ENCODE peak calls at places on chromosome 12, in four cellular contexts. S, B, L and G are unnamed samples.

GRCh38 chr12:44875417-44875953 is 630 bp downstream of the NELL2 start:
- DNase-seq in S (no peak), B (no peak), L (no peak), G (no peak)

GRCh38 chr12:27843714-27844245 is 63.7 kb upstream of the MANSC4 start:
- DNase-seq in B (no peak), L (no peak), S (no peak), G (no peak)

GRCh38 chr12:93664573-93665138 is 12.5 kb upstream of the CRADD start:
- DNase-seq in L (no peak), B (peak), S (no peak), G (no peak)

GRCh38 chr12:50055831-50056628 is 1.4 kb upstream of the ASIC1 start:
- DNase-seq in B (no peak), L (peak), S (peak), G (no peak)

GRCh38 chr12:94677778-94678177 is 27.4 kb upstream of the TMCC3 start:
- DNase-seq in B (no peak), L (peak), S (no peak), G (peak)

GRCh38 chr12:49098035-49098451 is 3.4 kb upstream of the DHH start:
- DNase-seq in B (no peak), L (no peak), S (peak), G (no peak)

GRCh38 chr12:107684029-107684790 is 1.4 kb upstream of the PWP1 start:
- DNase-seq in L (no peak), S (no peak), B (no peak), G (no peak)

GRCh38 chr12:117013726-117014125 is 85.5 kb downstream of the TESC start:
- DNase-seq in L (no peak), S (no peak), B (no peak), G (no peak)

GRCh38 chr12:114841557-114842251 is 157.7 kb upstream of the TBX3 start:
- DNase-seq in S (no peak), L (peak), B (no peak), G (no peak)

GRCh38 chr12:67752226-67752732 is 103.7 kb downstream of the DYRK2 start:
- DNase-seq in S (no peak), B (no peak), L (no peak), G (no peak)

GRCh38 chr12:121300083-121300819 is 3.7 kb upstream of the CAMKK2 start:
- DNase-seq in B (no peak), L (no peak), S (no peak), G (no peak)

GRCh38 chr12:108572166-108572790 is 9.9 kb downstream of the ISCU start:
- DNase-seq in L (no peak), B (peak), S (no peak), G (no peak)

GRCh38 chr12:49689236-49689635 is 18.0 kb downstream of the FMNL3 start:
- DNase-seq in B (no peak), S (no peak), L (no peak), G (no peak)

GRCh38 chr12:43336962-43337555 is 214.9 kb downstream of the ADAMTS20 start:
- DNase-seq in L (peak), S (no peak), B (no peak), G (no peak)

GRCh38 chr12:49982246-49983229 is 9.8 kb downstream of the AQP6 start:
- DNase-seq in S (no peak), B (no peak), L (no peak), G (no peak)

GRCh38 chr12:48105321-48105866 is 485 bp downstream of the SENP1 start:
- DNase-seq in L (peak), B (no peak), S (no peak), G (no peak)

DNA sequence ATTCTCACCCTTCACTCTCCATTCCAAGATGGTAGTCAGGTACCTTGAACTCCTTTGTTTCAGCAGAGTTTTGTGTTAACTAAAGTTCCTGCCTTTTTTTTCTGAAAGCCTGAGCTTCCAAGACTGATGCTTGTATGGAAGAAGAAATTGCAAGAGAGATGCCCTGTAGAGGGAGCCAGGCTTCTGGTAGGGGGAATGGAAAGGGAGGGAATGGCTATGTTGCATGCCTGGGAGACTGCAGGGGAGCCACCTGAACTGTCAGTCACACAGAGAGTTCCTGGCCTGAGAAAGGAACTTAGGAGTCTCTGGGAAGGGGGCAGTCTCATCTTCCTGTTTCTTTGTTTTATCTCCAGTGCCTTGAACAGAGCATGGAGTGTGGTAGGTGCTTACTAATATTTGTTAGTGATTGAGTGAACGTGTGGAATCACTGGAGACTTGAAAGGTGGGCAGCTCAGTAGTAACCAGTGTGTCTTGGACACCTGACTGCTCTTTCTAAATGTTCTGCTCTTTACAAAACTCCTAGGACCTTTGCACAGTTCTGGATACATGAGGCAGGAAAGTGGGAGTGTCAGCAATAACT is 132.2 kb downstream of the ANO4 start:
- DNase-seq in S (no peak), L (peak), B (no peak), G (no peak)
- TF ChIP-seq CTCF in S (no peak), L (no peak), B (no peak), G (peak)

GRCh38 chr12:64653123-64653522 is 42.8 kb downstream of the RASSF3 start:
- DNase-seq in L (no peak), B (no peak), S (no peak), G (no peak)

GRCh38 chr12:64652346-64652745 is 42.1 kb downstream of the RASSF3 start:
- DNase-seq in L (no peak), B (no peak), S (no peak), G (no peak)

GRCh38 chr12:64656429-64656828 is 46.1 kb downstream of the RASSF3 start:
- DNase-seq in S (no peak), L (no peak), B (no peak), G (no peak)

GRCh38 chr12:64655141-64655540 is 44.8 kb downstream of the RASSF3 start:
- DNase-seq in B (no peak), L (no peak), S (no peak), G (no peak)

DNA sequence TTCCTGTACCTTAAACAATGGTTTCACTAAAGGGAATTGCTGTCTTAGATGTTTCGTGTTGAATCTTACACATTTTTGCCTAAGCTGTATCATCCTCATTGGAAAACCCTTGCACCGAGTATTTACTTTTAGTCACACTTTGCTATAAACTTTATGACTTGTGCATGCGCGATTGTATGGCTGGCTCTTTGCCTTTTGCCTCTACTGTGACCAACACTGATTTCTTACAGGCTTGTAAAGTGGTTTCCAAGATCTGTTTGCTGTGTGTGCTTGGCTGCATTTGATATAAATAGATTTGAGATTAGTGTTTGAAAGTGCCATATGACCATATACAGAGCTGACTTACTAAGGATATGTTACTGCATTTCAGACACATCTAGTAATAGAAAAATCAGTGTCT is 40.5 kb downstream of the RASSF3 start:
- DNase-seq in B (no peak), L (no peak), S (no peak), G (no peak)
- TF ChIP-seq CTCF in B (no peak), L (no peak), S (no peak), G (no peak)

DNA sequence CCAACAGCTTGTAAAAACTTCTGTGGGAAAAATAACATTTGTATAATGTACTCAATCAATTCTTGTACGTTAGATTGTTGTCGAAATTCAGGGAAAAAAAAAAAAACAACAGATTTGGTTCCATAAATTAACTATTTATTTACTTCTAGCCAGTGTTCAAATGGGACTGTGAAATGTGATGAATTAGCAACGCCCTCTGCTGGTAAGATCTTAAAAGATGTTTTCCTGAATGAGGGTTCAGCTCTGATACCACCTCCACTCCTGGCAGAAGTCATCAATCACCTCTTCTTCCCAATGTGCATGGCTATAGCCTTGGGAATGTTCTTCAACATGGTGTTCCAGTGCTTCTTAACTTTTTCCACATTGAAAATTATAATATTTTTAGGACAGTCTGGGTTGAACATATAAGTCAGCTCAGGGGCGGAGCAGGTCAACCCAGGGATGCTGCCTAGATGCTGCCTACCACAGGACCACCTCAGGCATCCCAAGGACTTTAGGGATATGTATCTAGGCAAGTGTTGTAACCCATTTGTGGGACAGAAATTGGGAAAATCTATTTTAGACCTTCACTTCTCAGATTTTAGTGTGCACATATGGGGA is 170.7 kb downstream of the OTOGL start:
- DNase-seq in L (peak), B (no peak), S (peak), G (no peak)
- TF ChIP-seq CTCF in L (peak), B (peak), S (peak), G (peak)

GRCh38 chr12:127964717-127965116 is 302.3 kb upstream of the TMEM132C start:
- DNase-seq in S (no peak), L (no peak), B (no peak), G (no peak)
- TF ChIP-seq CTCF in S (no peak), L (no peak), B (no peak), G (peak)

GRCh38 chr12:14113031-14113430 is 131.6 kb upstream of the GRIN2B start:
- DNase-seq in L (no peak), S (no peak), B (no peak), G (no peak)

GRCh38 chr12:14108702-14109101 is 127.3 kb upstream of the GRIN2B start:
- DNase-seq in B (no peak), L (no peak), S (no peak), G (no peak)

DNA sequence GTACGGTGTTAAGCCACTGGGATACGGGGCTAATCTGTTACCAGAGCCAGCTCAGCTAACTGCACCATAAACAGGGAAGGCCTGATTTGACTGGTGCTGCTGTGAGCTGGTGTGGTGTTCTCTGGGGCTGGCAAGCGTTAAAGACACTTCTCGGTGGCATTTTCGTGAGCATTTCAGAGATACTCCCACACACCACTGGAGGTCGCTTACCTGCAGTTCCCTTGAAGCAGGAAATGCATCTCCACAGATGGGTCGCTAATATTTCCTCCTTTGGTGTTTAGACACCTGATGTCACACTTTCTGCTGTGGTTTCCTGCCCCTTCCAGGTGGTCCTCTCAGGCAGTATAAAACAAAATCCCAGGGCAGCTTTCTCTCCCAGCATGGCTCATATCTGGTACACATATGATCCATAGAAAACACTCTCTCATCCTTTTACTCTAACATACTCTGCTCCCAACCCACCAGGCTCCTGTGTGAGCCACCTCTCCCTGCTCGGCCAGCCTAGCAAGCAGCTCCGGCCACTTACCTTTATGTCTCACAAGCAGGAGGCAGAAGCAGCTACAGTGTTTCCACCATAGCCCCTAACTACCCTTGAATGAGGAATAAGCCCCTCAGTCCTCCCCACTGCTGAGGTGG is 129.9 kb upstream of the GRIN2B start:
- DNase-seq in L (peak), S (no peak), B (no peak), G (no peak)
- TF ChIP-seq CTCF in L (no peak), S (no peak), B (no peak), G (no peak)

GRCh38 chr12:52521581-52522266 is 1.5 kb upstream of the KRT5 start:
- DNase-seq in B (peak), S (no peak), L (peak), G (peak)
- TF ChIP-seq CTCF in B (no peak), S (no peak), L (no peak), G (no peak)

DNA sequence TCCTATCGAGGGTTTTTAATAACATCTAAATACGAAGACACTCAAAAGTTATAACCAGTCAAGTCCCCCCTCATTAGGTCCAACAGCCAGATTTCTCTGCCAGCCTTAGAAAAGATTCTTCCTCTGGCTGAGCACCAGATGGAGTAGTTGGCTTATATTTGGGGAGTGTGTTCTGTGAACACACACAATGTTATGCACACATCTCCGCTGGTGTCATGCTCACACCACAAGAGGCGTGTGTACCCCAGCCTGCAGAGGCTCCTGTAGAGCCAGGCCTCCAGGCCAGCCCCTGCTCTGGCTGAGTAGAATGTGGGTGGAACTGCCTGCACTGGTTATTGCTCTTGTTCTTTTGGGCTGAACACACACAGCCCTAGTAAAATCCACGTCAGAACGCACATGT is 64.0 kb downstream of the PIWIL1 start:
- DNase-seq in S (no peak), B (no peak), L (no peak), G (no peak)
- TF ChIP-seq CTCF in S (no peak), B (no peak), L (no peak), G (peak)

DNA sequence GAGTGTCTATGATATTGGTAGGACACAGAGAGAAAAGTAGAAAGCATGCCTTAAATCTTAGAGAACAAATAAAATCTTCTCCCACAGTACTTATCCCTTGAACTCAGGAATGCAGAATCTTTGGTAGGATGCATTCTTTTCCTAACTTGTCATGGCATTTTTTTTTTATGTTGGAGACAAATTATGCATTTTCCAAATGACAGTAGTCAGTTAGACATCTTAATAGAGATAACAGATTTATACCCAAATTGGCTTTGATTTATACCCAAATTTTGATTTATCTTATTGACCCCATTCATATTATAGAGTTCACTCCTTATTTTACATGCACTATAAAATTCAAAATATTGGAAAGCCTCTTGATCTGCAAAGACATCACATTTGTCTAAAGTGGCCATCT is 132.9 kb downstream of the CNTN1 start:
- DNase-seq in L (no peak), B (no peak), S (no peak), G (no peak)
- TF ChIP-seq CTCF in L (no peak), B (no peak), S (no peak), G (no peak)

GRCh38 chr12:56589783-56590182 is 40.3 kb downstream of the BAZ2A start:
- DNase-seq in S (no peak), L (no peak), B (no peak), G (no peak)

GRCh38 chr12:56590237-56590830 is 39.8 kb downstream of the BAZ2A start:
- DNase-seq in B (no peak), S (no peak), L (no peak), G (no peak)

GRCh38 chr12:56593909-56594621 is 36.1 kb downstream of the BAZ2A start:
- DNase-seq in L (peak), B (no peak), S (peak), G (peak)

GRCh38 chr12:56591961-56592360 is 38.2 kb downstream of the BAZ2A start:
- DNase-seq in B (no peak), S (no peak), L (no peak), G (no peak)

DNA sequence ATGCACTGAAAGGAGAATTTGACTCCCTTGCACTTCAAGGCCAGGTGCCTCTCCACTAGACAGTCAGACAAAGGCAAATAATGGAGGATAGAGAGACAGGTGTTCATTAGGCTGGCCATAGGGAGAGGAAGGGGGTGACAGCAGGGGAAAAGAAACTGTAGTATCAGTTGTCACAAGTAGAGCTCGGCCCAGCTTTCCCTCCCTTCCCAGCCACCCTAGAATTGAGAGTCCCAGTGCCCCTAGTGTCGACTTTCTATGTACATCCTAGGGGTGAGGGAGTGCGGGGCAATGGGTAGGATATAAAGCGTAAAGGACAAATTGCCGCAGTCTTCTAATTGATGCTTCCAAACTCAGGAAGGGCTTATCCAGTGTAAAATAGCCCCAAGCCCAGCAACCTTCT is 39.0 kb downstream of the BAZ2A start:
- DNase-seq in B (no peak), L (no peak), S (no peak), G (no peak)
- TF ChIP-seq CTCF in B (no peak), L (no peak), S (no peak), G (no peak)

DNA sequence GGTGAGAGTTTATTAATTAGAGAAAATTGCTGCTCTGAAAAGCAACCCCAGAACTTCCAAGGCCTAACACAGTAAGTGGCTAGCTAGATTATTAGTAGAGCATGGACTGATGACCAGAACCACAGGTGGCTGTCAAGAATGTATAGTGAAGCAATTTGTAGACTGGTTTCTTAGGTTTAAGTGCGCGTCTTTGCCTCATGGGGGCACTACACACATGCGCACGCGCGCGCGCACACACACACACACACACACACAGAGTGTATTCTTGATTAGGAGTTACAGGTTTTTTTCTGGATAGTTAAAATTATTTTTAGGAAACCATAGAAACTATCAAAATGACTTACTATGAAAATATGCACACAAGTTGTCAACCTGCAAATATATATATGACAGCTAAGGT is 66.5 kb downstream of the BHLHE41 start:
- DNase-seq in B (no peak), S (no peak), L (no peak), G (no peak)
- TF ChIP-seq CTCF in B (no peak), S (no peak), L (no peak), G (no peak)